ENCODE peak calls at places on chromosomes 6 and 20, in eight cellular contexts. One of them, this sample, is unnamed.

GRCh38 chr6:168117942-168118341 is 38.9 kb upstream of the FRMD1 start:
- DNase-seq in mesendoderm: no peak
- DNase-seq in HCT116: no peak
- DNase-seq in OCI-M1: no peak
- DNase-seq in stimulated activated CD8-positive, alpha-beta memory T cell treated with anti-CD3 and anti-CD28 coated beads, Interleukin-4, amount 100 ng/mL, for 1 hour: no peak
- DNase-seq in hepatocyte: no peak
- DNase-seq in DMS53: no peak
- DNase-seq in COR-L47: no peak
- DNase-seq in this sample: no peak

GRCh38 chr20:20358801-20359200 is 9.1 kb upstream of the INSM1 start:
- DNase-seq in mesendoderm: no peak
- DNase-seq in HCT116: no peak
- DNase-seq in OCI-M1: no peak
- DNase-seq in stimulated activated CD8-positive, alpha-beta memory T cell treated with anti-CD3 and anti-CD28 coated beads, Interleukin-4, amount 100 ng/mL, for 1 hour: no peak
- DNase-seq in hepatocyte: no peak
- DNase-seq in DMS53: peak
- DNase-seq in COR-L47: peak
- DNase-seq in this sample: no peak

GRCh38 chr6:133741375-133741861 is 147.5 kb upstream of the TCF21 start:
- DNase-seq in mesendoderm: peak
- DNase-seq in HCT116: peak
- DNase-seq in OCI-M1: no peak
- DNase-seq in stimulated activated CD8-positive, alpha-beta memory T cell treated with anti-CD3 and anti-CD28 coated beads, Interleukin-4, amount 100 ng/mL, for 1 hour: no peak
- DNase-seq in hepatocyte: no peak
- DNase-seq in DMS53: peak
- DNase-seq in COR-L47: peak
- DNase-seq in this sample: no peak

GRCh38 chr20:57567471-57568079 is 6.7 kb downstream of the PCK1 start:
- DNase-seq in mesendoderm: no peak
- DNase-seq in HCT116: no peak
- DNase-seq in OCI-M1: no peak
- DNase-seq in stimulated activated CD8-positive, alpha-beta memory T cell treated with anti-CD3 and anti-CD28 coated beads, Interleukin-4, amount 100 ng/mL, for 1 hour: no peak
- DNase-seq in hepatocyte: no peak
- DNase-seq in DMS53: no peak
- DNase-seq in COR-L47: no peak
- DNase-seq in this sample: no peak

GRCh38 chr6:33205172-33206026 is 944 bp downstream of the HSD17B8 start:
- DNase-seq in mesendoderm: peak
- DNase-seq in HCT116: peak
- DNase-seq in OCI-M1: no peak
- DNase-seq in stimulated activated CD8-positive, alpha-beta memory T cell treated with anti-CD3 and anti-CD28 coated beads, Interleukin-4, amount 100 ng/mL, for 1 hour: no peak
- DNase-seq in hepatocyte: peak
- DNase-seq in DMS53: peak
- DNase-seq in COR-L47: no peak
- DNase-seq in this sample: no peak

GRCh38 chr20:47212606-47213207 is 143.8 kb downstream of the ZMYND8 start:
- DNase-seq in mesendoderm: no peak
- DNase-seq in HCT116: no peak
- DNase-seq in OCI-M1: no peak
- DNase-seq in stimulated activated CD8-positive, alpha-beta memory T cell treated with anti-CD3 and anti-CD28 coated beads, Interleukin-4, amount 100 ng/mL, for 1 hour: no peak
- DNase-seq in hepatocyte: no peak
- DNase-seq in DMS53: no peak
- DNase-seq in COR-L47: no peak
- DNase-seq in this sample: no peak

GRCh38 chr6:72746276-72746675 is 124.4 kb downstream of the KCNQ5 start:
- DNase-seq in mesendoderm: no peak
- DNase-seq in HCT116: no peak
- DNase-seq in OCI-M1: no peak
- DNase-seq in stimulated activated CD8-positive, alpha-beta memory T cell treated with anti-CD3 and anti-CD28 coated beads, Interleukin-4, amount 100 ng/mL, for 1 hour: no peak
- DNase-seq in hepatocyte: no peak
- DNase-seq in DMS53: peak
- DNase-seq in COR-L47: no peak
- DNase-seq in this sample: no peak

GRCh38 chr20:43904778-43905177 is 9.9 kb upstream of the TOX2 start:
- DNase-seq in mesendoderm: no peak
- DNase-seq in HCT116: no peak
- DNase-seq in OCI-M1: no peak
- DNase-seq in stimulated activated CD8-positive, alpha-beta memory T cell treated with anti-CD3 and anti-CD28 coated beads, Interleukin-4, amount 100 ng/mL, for 1 hour: no peak
- DNase-seq in hepatocyte: no peak
- DNase-seq in DMS53: no peak
- DNase-seq in COR-L47: no peak
- DNase-seq in this sample: no peak

GRCh38 chr20:24194133-24194532 is 205.6 kb upstream of the GGTLC1 start:
- DNase-seq in mesendoderm: no peak
- DNase-seq in HCT116: no peak
- DNase-seq in OCI-M1: no peak
- DNase-seq in stimulated activated CD8-positive, alpha-beta memory T cell treated with anti-CD3 and anti-CD28 coated beads, Interleukin-4, amount 100 ng/mL, for 1 hour: no peak
- DNase-seq in hepatocyte: peak
- DNase-seq in DMS53: no peak
- DNase-seq in COR-L47: no peak
- DNase-seq in this sample: no peak

GRCh38 chr20:51195419-51195901 is 172.6 kb upstream of the KCNG1 start:
- DNase-seq in mesendoderm: no peak
- DNase-seq in HCT116: no peak
- DNase-seq in OCI-M1: peak
- DNase-seq in stimulated activated CD8-positive, alpha-beta memory T cell treated with anti-CD3 and anti-CD28 coated beads, Interleukin-4, amount 100 ng/mL, for 1 hour: no peak
- DNase-seq in hepatocyte: no peak
- DNase-seq in DMS53: no peak
- DNase-seq in COR-L47: no peak
- DNase-seq in this sample: no peak

GRCh38 chr6:131914967-131915751 is 36.0 kb downstream of the CCN2 start:
- DNase-seq in mesendoderm: peak
- DNase-seq in HCT116: peak
- DNase-seq in OCI-M1: peak
- DNase-seq in stimulated activated CD8-positive, alpha-beta memory T cell treated with anti-CD3 and anti-CD28 coated beads, Interleukin-4, amount 100 ng/mL, for 1 hour: peak
- DNase-seq in hepatocyte: peak
- DNase-seq in DMS53: peak
- DNase-seq in COR-L47: peak
- DNase-seq in this sample: no peak

GRCh38 chr6:144161970-144162369 is 11.7 kb downstream of the STX11 start:
- DNase-seq in mesendoderm: no peak
- DNase-seq in HCT116: no peak
- DNase-seq in OCI-M1: no peak
- DNase-seq in stimulated activated CD8-positive, alpha-beta memory T cell treated with anti-CD3 and anti-CD28 coated beads, Interleukin-4, amount 100 ng/mL, for 1 hour: no peak
- DNase-seq in hepatocyte: no peak
- DNase-seq in DMS53: no peak
- DNase-seq in COR-L47: no peak
- DNase-seq in this sample: no peak

GRCh38 chr20:1309439-1309847 is 19.5 kb downstream of the SDCBP2 start:
- DNase-seq in mesendoderm: peak
- DNase-seq in HCT116: no peak
- DNase-seq in OCI-M1: no peak
- DNase-seq in stimulated activated CD8-positive, alpha-beta memory T cell treated with anti-CD3 and anti-CD28 coated beads, Interleukin-4, amount 100 ng/mL, for 1 hour: no peak
- DNase-seq in hepatocyte: no peak
- DNase-seq in DMS53: no peak
- DNase-seq in COR-L47: peak
- DNase-seq in this sample: no peak

GRCh38 chr20:38187512-38187911 is 22.4 kb upstream of the TGM2 start:
- DNase-seq in mesendoderm: peak
- DNase-seq in HCT116: no peak
- DNase-seq in OCI-M1: peak
- DNase-seq in stimulated activated CD8-positive, alpha-beta memory T cell treated with anti-CD3 and anti-CD28 coated beads, Interleukin-4, amount 100 ng/mL, for 1 hour: no peak
- DNase-seq in hepatocyte: peak
- DNase-seq in DMS53: no peak
- DNase-seq in COR-L47: no peak
- DNase-seq in this sample: no peak

GRCh38 chr6:166623318-166623717 is 3.7 kb downstream of the RPS6KA2 start:
- DNase-seq in mesendoderm: peak
- DNase-seq in HCT116: no peak
- DNase-seq in OCI-M1: no peak
- DNase-seq in stimulated activated CD8-positive, alpha-beta memory T cell treated with anti-CD3 and anti-CD28 coated beads, Interleukin-4, amount 100 ng/mL, for 1 hour: no peak
- DNase-seq in hepatocyte: no peak
- DNase-seq in DMS53: peak
- DNase-seq in COR-L47: no peak
- DNase-seq in this sample: no peak

GRCh38 chr6:166683477-166683876 is 56.4 kb upstream of the RPS6KA2 start:
- DNase-seq in mesendoderm: no peak
- DNase-seq in HCT116: no peak
- DNase-seq in OCI-M1: no peak
- DNase-seq in stimulated activated CD8-positive, alpha-beta memory T cell treated with anti-CD3 and anti-CD28 coated beads, Interleukin-4, amount 100 ng/mL, for 1 hour: no peak
- DNase-seq in hepatocyte: no peak
- DNase-seq in DMS53: no peak
- DNase-seq in COR-L47: no peak
- DNase-seq in this sample: no peak

GRCh38 chr6:45075246-45075645 is 252.9 kb upstream of the RUNX2 start:
- DNase-seq in mesendoderm: no peak
- DNase-seq in HCT116: no peak
- DNase-seq in OCI-M1: no peak
- DNase-seq in stimulated activated CD8-positive, alpha-beta memory T cell treated with anti-CD3 and anti-CD28 coated beads, Interleukin-4, amount 100 ng/mL, for 1 hour: no peak
- DNase-seq in hepatocyte: no peak
- DNase-seq in DMS53: no peak
- DNase-seq in COR-L47: no peak
- DNase-seq in this sample: no peak

GRCh38 chr6:3210024-3210610 is 17.3 kb downstream of the TUBB2B start:
- DNase-seq in mesendoderm: no peak
- DNase-seq in HCT116: no peak
- DNase-seq in OCI-M1: no peak
- DNase-seq in stimulated activated CD8-positive, alpha-beta memory T cell treated with anti-CD3 and anti-CD28 coated beads, Interleukin-4, amount 100 ng/mL, for 1 hour: no peak
- DNase-seq in hepatocyte: no peak
- DNase-seq in DMS53: no peak
- DNase-seq in COR-L47: no peak
- DNase-seq in this sample: no peak

GRCh38 chr6:39843305-39844020 is 51.3 kb downstream of the DAAM2 start:
- DNase-seq in mesendoderm: no peak
- DNase-seq in HCT116: peak
- DNase-seq in OCI-M1: no peak
- DNase-seq in stimulated activated CD8-positive, alpha-beta memory T cell treated with anti-CD3 and anti-CD28 coated beads, Interleukin-4, amount 100 ng/mL, for 1 hour: no peak
- DNase-seq in hepatocyte: no peak
- DNase-seq in DMS53: peak
- DNase-seq in COR-L47: no peak
- DNase-seq in this sample: no peak

GRCh38 chr20:48170625-48171024 is 385.3 kb upstream of the SULF2 start:
- DNase-seq in mesendoderm: no peak
- DNase-seq in HCT116: no peak
- DNase-seq in OCI-M1: no peak
- DNase-seq in stimulated activated CD8-positive, alpha-beta memory T cell treated with anti-CD3 and anti-CD28 coated beads, Interleukin-4, amount 100 ng/mL, for 1 hour: no peak
- DNase-seq in hepatocyte: no peak
- DNase-seq in DMS53: no peak
- DNase-seq in COR-L47: no peak
- DNase-seq in this sample: no peak

GRCh38 chr20:37935435-37935834 is 32.5 kb downstream of the VSTM2L start:
- DNase-seq in mesendoderm: no peak
- DNase-seq in HCT116: no peak
- DNase-seq in OCI-M1: no peak
- DNase-seq in stimulated activated CD8-positive, alpha-beta memory T cell treated with anti-CD3 and anti-CD28 coated beads, Interleukin-4, amount 100 ng/mL, for 1 hour: no peak
- DNase-seq in hepatocyte: no peak
- DNase-seq in DMS53: no peak
- DNase-seq in COR-L47: no peak
- DNase-seq in this sample: no peak

GRCh38 chr6:149895702-149896310 is 2.1 kb downstream of the RAET1E start:
- DNase-seq in mesendoderm: no peak
- DNase-seq in HCT116: peak
- DNase-seq in OCI-M1: no peak
- DNase-seq in stimulated activated CD8-positive, alpha-beta memory T cell treated with anti-CD3 and anti-CD28 coated beads, Interleukin-4, amount 100 ng/mL, for 1 hour: no peak
- DNase-seq in hepatocyte: no peak
- DNase-seq in DMS53: peak
- DNase-seq in COR-L47: peak
- DNase-seq in this sample: no peak

GRCh38 chr6:15662246-15663056 is at the start of gene DTNBP1:
- DNase-seq in mesendoderm: peak
- DNase-seq in HCT116: no peak
- DNase-seq in OCI-M1: peak
- DNase-seq in stimulated activated CD8-positive, alpha-beta memory T cell treated with anti-CD3 and anti-CD28 coated beads, Interleukin-4, amount 100 ng/mL, for 1 hour: peak
- DNase-seq in hepatocyte: peak
- DNase-seq in DMS53: peak
- DNase-seq in COR-L47: peak
- DNase-seq in this sample: peak